ENCODE peak calls at places on chromosome 22, in nine cellular contexts. U, P, D, V, T, Q, Z, N and O are unnamed samples.

GRCh38 chr22:22576244-22576988 is 17.4 kb upstream of the PRAME start:
- DNase-seq in U (peak; percentile 52), P (no peak), D (no peak), V (peak; percentile 53), T (peak; percentile 64), Q (no peak), Z (peak; percentile 45), N (peak; percentile 19), O (peak; percentile 67)

GRCh38 chr22:24494535-24495364 is at the start of gene UPB1:
- DNase-seq in U (no peak), P (no peak), D (no peak), V (no peak), T (no peak), Q (no peak), Z (no peak), N (no peak), O (no peak)

GRCh38 chr22:47694536-47694935 is 932.1 kb downstream of the TBC1D22A start:
- DNase-seq in U (no peak), P (no peak), D (no peak), V (no peak), T (no peak), Q (no peak), Z (no peak), N (no peak), O (no peak)

GRCh38 chr22:46352691-46353386 is 17.3 kb downstream of the TRMU start:
- DNase-seq in U (peak; percentile 11), P (peak; percentile 70), D (no peak), V (peak; percentile 4), T (peak; percentile 67), Q (no peak), Z (peak; percentile 6), N (no peak), O (peak; percentile 78)

GRCh38 chr22:26953380-26953807 is 296.0 kb downstream of the MIAT start:
- DNase-seq in U (no peak), P (no peak), D (no peak), V (no peak), T (no peak), Q (no peak), Z (no peak), N (no peak), O (no peak)

GRCh38 chr22:28716686-28717085 is 24.9 kb downstream of the CHEK2 start:
- DNase-seq in U (no peak), P (no peak), D (no peak), V (peak; percentile 45), T (no peak), Q (no peak), Z (no peak), N (no peak), O (no peak)

GRCh38 chr22:23123804-23124254 is 18.0 kb downstream of the RSPH14 start:
- DNase-seq in U (no peak), P (no peak), D (no peak), V (no peak), T (no peak), Q (no peak), Z (no peak), N (no peak), O (no peak)

GRCh38 chr22:26321469-26321913 is 107.6 kb upstream of the ASPHD2 start:
- DNase-seq in U (peak; percentile 6), P (no peak), D (peak; percentile 38), V (peak; percentile 17), T (peak; percentile 31), Q (peak; percentile 82), Z (no peak), N (no peak), O (peak; percentile 64)

GRCh38 chr22:19143967-19144400 is 467 bp downstream of the ESS2 start:
- DNase-seq in U (no peak), P (no peak), D (no peak), V (peak; percentile 16), T (no peak), Q (no peak), Z (no peak), N (no peak), O (no peak)

GRCh38 chr22:19128009-19128401 is 3.1 kb upstream of the TSSK2 start:
- DNase-seq in U (no peak), P (no peak), D (no peak), V (no peak), T (no peak), Q (no peak), Z (no peak), N (no peak), O (no peak)

GRCh38 chr22:30444632-30445437 is 19.3 kb downstream of the MTFP1 start:
- DNase-seq in U (peak; percentile 67), P (no peak), D (no peak), V (peak; percentile 49), T (peak; percentile 65), Q (no peak), Z (peak; percentile 48), N (peak; percentile 24), O (peak; percentile 69)

GRCh38 chr22:23401910-23402274 is 178.2 kb downstream of the IGLL1 start:
- DNase-seq in U (no peak), P (peak; percentile 50), D (no peak), V (no peak), T (no peak), Q (no peak), Z (no peak), N (no peak), O (no peak)

GRCh38 chr22:22171357-22172218 is 73.0 kb upstream of the VPREB1 start:
- DNase-seq in U (peak; percentile 6), P (no peak), D (no peak), V (no peak), T (peak; percentile 44), Q (no peak), Z (no peak), N (no peak), O (peak; percentile 28)

GRCh38 chr22:29128891-29129643 is 56.2 kb downstream of the KREMEN1 start:
- DNase-seq in U (no peak), P (no peak), D (no peak), V (peak; percentile 45), T (no peak), Q (peak; percentile 35), Z (no peak), N (no peak), O (no peak)

GRCh38 chr22:20634560-20635226 is 127.3 kb downstream of the MED15 start:
- DNase-seq in U (no peak), P (no peak), D (no peak), V (no peak), T (no peak), Q (no peak), Z (no peak), N (no peak), O (no peak)

GRCh38 chr22:20632518-20632917 is 125.1 kb downstream of the MED15 start:
- DNase-seq in U (no peak), P (no peak), D (no peak), V (no peak), T (no peak), Q (no peak), Z (no peak), N (no peak), O (no peak)

GRCh38 chr22:20630873-20631617 is 123.6 kb downstream of the MED15 start:
- DNase-seq in U (no peak), P (no peak), D (no peak), V (no peak), T (no peak), Q (no peak), Z (no peak), N (no peak), O (no peak)

GRCh38 chr22:20629401-20629800 is 122.0 kb downstream of the MED15 start:
- DNase-seq in U (no peak), P (no peak), D (no peak), V (no peak), T (no peak), Q (no peak), Z (no peak), N (no peak), O (no peak)

GRCh38 chr22:20632082-20632481 is 124.7 kb downstream of the MED15 start:
- DNase-seq in U (no peak), P (no peak), D (no peak), V (no peak), T (no peak), Q (no peak), Z (no peak), N (no peak), O (no peak)
- TF ChIP-seq CTCF in U (no peak), P (no peak), D (no peak), V (no peak), T (no peak), Q (no peak), Z (no peak), N (no peak), O (no peak)

GRCh38 chr22:38104084-38104483 is 6.4 kb downstream of the BAIAP2L2 start:
- DNase-seq in U (peak; percentile 40), P (no peak), D (no peak), V (peak; percentile 22), T (peak; percentile 31), Q (no peak), Z (no peak), N (no peak), O (peak; percentile 27)
- TF ChIP-seq CTCF in U (peak; percentile 48), P (no peak), D (peak; percentile 16), V (peak; percentile 49), T (peak; percentile 49), Q (peak; percentile 16), Z (peak; percentile 18), N (peak; percentile 11), O (peak; percentile 16)

GRCh38 chr22:36733271-36733670 is 29.7 kb upstream of the CACNG2 start:
- DNase-seq in U (no peak), P (peak; percentile 12), D (no peak), V (no peak), T (no peak), Q (peak; percentile 34), Z (no peak), N (no peak), O (no peak)

GRCh38 chr22:36732609-36733008 is 29.1 kb upstream of the CACNG2 start:
- DNase-seq in U (no peak), P (peak; percentile 1), D (no peak), V (no peak), T (no peak), Q (peak; percentile 27), Z (no peak), N (no peak), O (no peak)

GRCh38 chr22:36734171-36735058 is 30.9 kb upstream of the CACNG2 start:
- DNase-seq in U (peak; percentile 33), P (peak; percentile 19), D (no peak), V (peak; percentile 22), T (peak; percentile 23), Q (peak; percentile 54), Z (no peak), N (no peak), O (no peak)

GRCh38 chr22:36730176-36730858 is 26.8 kb upstream of the CACNG2 start:
- DNase-seq in U (no peak), P (peak; percentile 48), D (no peak), V (no peak), T (no peak), Q (peak; percentile 35), Z (no peak), N (no peak), O (no peak)

GRCh38 chr22:36731916-36732315 is 28.4 kb upstream of the CACNG2 start:
- DNase-seq in U (no peak), P (peak; percentile 9), D (no peak), V (no peak), T (no peak), Q (peak; percentile 40), Z (no peak), N (no peak), O (no peak)
- TF ChIP-seq CTCF in U (no peak), P (no peak), D (no peak), V (no peak), T (no peak), Q (no peak), Z (no peak), N (no peak), O (no peak)

DNA sequence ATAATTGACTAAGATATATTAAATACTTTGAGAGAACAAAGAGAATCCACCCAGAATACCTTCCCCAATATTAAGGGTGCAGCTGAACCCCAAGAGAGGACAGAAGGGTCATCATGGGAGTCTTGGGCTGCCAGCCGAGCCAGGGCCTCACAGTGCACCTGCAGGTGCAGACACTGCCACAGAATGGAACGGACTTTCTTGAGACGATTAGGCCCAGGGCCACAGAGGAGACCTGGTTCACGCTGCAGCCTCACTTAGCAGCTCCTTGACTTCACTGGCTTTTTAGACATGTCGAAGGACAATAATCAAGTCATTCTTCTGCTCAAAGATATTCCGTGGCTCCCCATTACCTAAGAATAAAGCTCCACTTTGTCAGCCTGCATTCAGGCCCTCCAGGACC is 100.6 kb downstream of the PHF21B start:
- DNase-seq in U (no peak), P (peak; percentile 12), D (no peak), V (no peak), T (no peak), Q (peak; percentile 33), Z (no peak), N (no peak), O (no peak)
- TF ChIP-seq CTCF in U (no peak), P (no peak), D (no peak), V (no peak), T (no peak), Q (no peak), Z (no peak), N (no peak), O (no peak)